ENCODE peak calls at places on chromosome 14, in seven cellular contexts. Y, R, F, Z, N, A and H are unnamed samples.
A peak's percentile ranks its signal among the peaks of the same experiment; 100 is the strongest.

GRCh38 chr14:100988011-100988410 is 84.5 kb upstream of the RTL1 start:
- DNase-seq in Y (no peak), R (peak; percentile 75), F (no peak), Z (no peak), N (no peak), A (no peak), H (no peak)

GRCh38 chr14:92951912-92952471 is 29.0 kb downstream of the CHGA start:
- DNase-seq in Y (peak; percentile 70), R (peak; percentile 70), F (peak; percentile 78), Z (peak; percentile 94), N (peak; percentile 77), A (peak; percentile 74), H (no peak)

GRCh38 chr14:36773136-36773540 is 111.5 kb downstream of the PAX9 start:
- DNase-seq in Y (no peak), R (peak; percentile 66), F (no peak), Z (no peak), N (peak; percentile 59), A (peak; percentile 26), H (no peak)

GRCh38 chr14:34262511-34262910 is 199.5 kb downstream of the SPTSSA start:
- DNase-seq in Y (no peak), R (no peak), F (no peak), Z (no peak), N (no peak), A (peak; percentile 2), H (no peak)

GRCh38 chr14:53151523-53151866 is 1.6 kb downstream of the DDHD1 start:
- DNase-seq in Y (no peak), R (no peak), F (no peak), Z (no peak), N (peak; percentile 10), A (no peak), H (no peak)

GRCh38 chr14:77498984-77499527 is 440 bp upstream of the ISM2 start:
- DNase-seq in Y (no peak), R (no peak), F (no peak), Z (peak; percentile 52), N (no peak), A (peak; percentile 9), H (no peak)

GRCh38 chr14:26008290-26008689 is 589.5 kb downstream of the NOVA1 start:
- DNase-seq in Y (no peak), R (peak; percentile 12), F (no peak), Z (no peak), N (no peak), A (peak; percentile 33), H (no peak)

GRCh38 chr14:50047274-50047676 is 69.1 kb downstream of the VCPKMT start:
- DNase-seq in Y (no peak), R (no peak), F (no peak), Z (peak; percentile 50), N (no peak), A (peak; percentile 93), H (no peak)

GRCh38 chr14:92493024-92493423 is 20.6 kb upstream of the RIN3 start:
- DNase-seq in Y (no peak), R (no peak), F (no peak), Z (no peak), N (no peak), A (peak; percentile 35), H (no peak)

GRCh38 chr14:87430810-87431209 is 562.2 kb downstream of the GALC start:
- DNase-seq in Y (no peak), R (peak; percentile 41), F (no peak), Z (no peak), N (no peak), A (no peak), H (no peak)

GRCh38 chr14:92198804-92199203 is 77.0 kb downstream of the CPSF2 start:
- DNase-seq in Y (no peak), R (no peak), F (no peak), Z (no peak), N (no peak), A (no peak), H (no peak)

GRCh38 chr14:92755495-92755894 is 7.1 kb upstream of the LGMN start:
- DNase-seq in Y (no peak), R (no peak), F (no peak), Z (no peak), N (no peak), A (no peak), H (no peak)

GRCh38 chr14:52974406-52974805 is 23.6 kb upstream of the FERMT2 start:
- DNase-seq in Y (no peak), R (no peak), F (no peak), Z (no peak), N (no peak), A (no peak), H (no peak)

GRCh38 chr14:54529811-54530210 is 20.1 kb downstream of the CGRRF1 start:
- DNase-seq in Y (no peak), R (no peak), F (no peak), Z (no peak), N (no peak), A (no peak), H (no peak)

GRCh38 chr14:37985826-37986470 is 221.8 kb upstream of the SSTR1 start:
- DNase-seq in Y (no peak), R (peak; percentile 55), F (no peak), Z (no peak), N (no peak), A (peak; percentile 55), H (no peak)

GRCh38 chr14:72217164-72217563 is 284.9 kb downstream of the RGS6 start:
- DNase-seq in Y (no peak), R (no peak), F (no peak), Z (no peak), N (no peak), A (no peak), H (no peak)

DNA sequence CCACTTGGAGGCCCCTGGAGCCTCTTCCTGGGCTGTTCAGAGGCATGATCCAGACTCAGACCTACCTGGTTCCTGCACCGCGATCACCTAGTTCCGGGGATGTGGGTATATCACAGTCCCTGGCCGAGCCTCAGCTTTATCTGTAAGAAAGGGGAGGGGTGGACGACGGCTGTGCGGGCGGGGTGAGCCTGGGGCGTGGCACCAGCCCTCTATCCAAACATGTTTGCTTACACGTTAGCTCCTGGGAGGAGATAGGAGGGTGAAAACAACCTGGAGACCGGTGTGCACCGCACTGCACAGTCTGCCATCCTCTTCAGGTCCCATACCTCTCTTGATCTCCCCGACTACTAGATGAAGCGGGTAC is 1.2 kb downstream of the ANKRD9 start:
- DNase-seq in Y (peak; percentile 65), R (peak; percentile 65), F (no peak), Z (no peak), N (peak; percentile 83), A (no peak), H (no peak)
- TF ChIP-seq POLR2A in Y (no peak), R (no peak), F (no peak), Z (no peak), N (peak; percentile 58), A (no peak), H (no peak)

GRCh38 chr14:39185256-39186049 is 10.4 kb downstream of the PNN start:
- DNase-seq in Y (no peak), R (no peak), F (no peak), Z (no peak), N (no peak), A (no peak), H (no peak)
- TF ChIP-seq POLR2A in Y (no peak), R (no peak), F (no peak), Z (no peak), N (peak; percentile 10), A (no peak), H (no peak)

GRCh38 chr14:22837059-22837749 is 819 bp downstream of the MMP14 start:
- DNase-seq in Y (no peak), R (no peak), F (peak; percentile 70), Z (no peak), N (no peak), A (peak; percentile 68), H (no peak)
- TF ChIP-seq POLR2A in Y (no peak), R (no peak), F (no peak), Z (no peak), N (no peak), A (no peak), H (no peak)

DNA sequence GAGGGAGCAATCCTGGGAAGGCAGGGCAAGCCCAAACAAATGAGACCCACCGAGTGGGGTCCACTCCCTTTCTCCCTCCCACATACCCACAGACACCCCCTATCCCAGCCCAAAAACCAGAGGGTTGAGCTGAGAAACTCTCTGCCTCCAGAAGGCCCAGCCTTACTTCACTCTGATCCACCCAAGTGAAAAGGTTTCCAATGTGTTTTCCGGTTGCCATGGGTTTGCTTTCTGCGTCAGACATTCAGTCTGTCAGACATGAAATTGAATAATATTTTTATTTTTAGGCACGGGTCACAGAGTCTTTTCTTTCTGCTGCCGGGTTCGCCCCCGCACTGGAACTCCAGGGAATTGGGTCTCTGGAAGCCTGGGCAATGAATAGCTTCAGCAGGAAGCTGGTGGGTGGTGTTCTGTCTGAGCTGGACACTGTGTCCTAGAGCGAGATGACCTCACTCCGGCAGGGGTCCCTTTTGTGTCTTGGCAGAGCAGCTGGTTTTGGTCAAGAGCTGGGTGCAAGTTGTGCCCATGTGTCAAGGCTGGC is 69.8 kb upstream of the CLMN start:
- DNase-seq in Y (peak; percentile 63), R (no peak), F (peak; percentile 46), Z (no peak), N (no peak), A (no peak), H (no peak)
- TF ChIP-seq POLR2A in Y (no peak), R (no peak), F (no peak), Z (no peak), N (no peak), A (no peak), H (no peak)

GRCh38 chr14:96249016-96249415 is 7.0 kb upstream of the BDKRB1 start:
- DNase-seq in Y (peak; percentile 38), R (peak; percentile 69), F (peak; percentile 46), Z (no peak), N (no peak), A (peak; percentile 94), H (no peak)
- TF ChIP-seq POLR2A in Y (no peak), R (no peak), F (no peak), Z (no peak), N (no peak), A (no peak), H (no peak)

GRCh38 chr14:21069388-21070082 is 569 bp upstream of the ARHGEF40 start:
- DNase-seq in Y (no peak), R (no peak), F (peak; percentile 66), Z (no peak), N (no peak), A (peak; percentile 12), H (no peak)
- TF ChIP-seq POLR2A in Y (no peak), R (no peak), F (no peak), Z (no peak), N (no peak), A (no peak), H (no peak)

GRCh38 chr14:105850853-105851581 is 324.6 kb downstream of the TMEM121 start:
- DNase-seq in Y (no peak), R (no peak), F (no peak), Z (no peak), N (no peak), A (no peak), H (no peak)
- TF ChIP-seq POLR2A in Y (no peak), R (no peak), F (no peak), Z (no peak), N (no peak), A (no peak), H (no peak)